ENCODE peak calls at places on chromosome 22, in five cellular contexts. One of them, this sample, is unnamed.

GRCh38 chr22:50526849-50527801 is 1.7 kb upstream of the SCO2 start:
- DNase-seq in IMR-90: no peak
- DNase-seq in transverse colon: peak; percentile 74
- DNase-seq in body of pancreas: no peak
- DNase-seq in adrenal gland: peak; percentile 67
- DNase-seq in this sample: peak; percentile 59

GRCh38 chr22:44894782-44895181 is 115.0 kb downstream of the PHF21B start:
- DNase-seq in IMR-90: no peak
- DNase-seq in transverse colon: no peak
- DNase-seq in body of pancreas: no peak
- DNase-seq in adrenal gland: no peak
- DNase-seq in this sample: no peak

GRCh38 chr22:44237290-44237689 is 56.6 kb downstream of the PARVG start:
- DNase-seq in IMR-90: no peak
- DNase-seq in transverse colon: no peak
- DNase-seq in body of pancreas: no peak
- DNase-seq in adrenal gland: no peak
- DNase-seq in this sample: no peak

GRCh38 chr22:46044718-46045458 is 67.9 kb upstream of the WNT7B start:
- DNase-seq in IMR-90: no peak
- DNase-seq in transverse colon: peak; percentile 51
- DNase-seq in body of pancreas: no peak
- DNase-seq in adrenal gland: no peak
- DNase-seq in this sample: no peak

GRCh38 chr22:47927811-47928210 is 1165.4 kb downstream of the TBC1D22A start:
- DNase-seq in IMR-90: no peak
- DNase-seq in transverse colon: no peak
- DNase-seq in body of pancreas: no peak
- DNase-seq in adrenal gland: no peak
- DNase-seq in this sample: no peak

GRCh38 chr22:23237201-23237798 is 57.0 kb downstream of the BCR start:
- DNase-seq in IMR-90: peak; percentile 66
- DNase-seq in transverse colon: peak; percentile 25
- DNase-seq in body of pancreas: peak; percentile 52
- DNase-seq in adrenal gland: no peak
- DNase-seq in this sample: no peak

GRCh38 chr22:43434601-43435311 is 22.9 kb downstream of the MPPED1 start:
- DNase-seq in IMR-90: no peak
- DNase-seq in transverse colon: no peak
- DNase-seq in body of pancreas: no peak
- DNase-seq in adrenal gland: no peak
- DNase-seq in this sample: no peak

GRCh38 chr22:37169947-37170688 is 17.9 kb downstream of the C1QTNF6 start:
- DNase-seq in IMR-90: no peak
- DNase-seq in transverse colon: no peak
- DNase-seq in body of pancreas: no peak
- DNase-seq in adrenal gland: peak; percentile 5
- DNase-seq in this sample: no peak

GRCh38 chr22:24009227-24010017 is 1.7 kb upstream of the CABIN1 start:
- DNase-seq in IMR-90: no peak
- DNase-seq in transverse colon: no peak
- DNase-seq in body of pancreas: no peak
- DNase-seq in adrenal gland: no peak
- DNase-seq in this sample: peak; percentile 60

GRCh38 chr22:44538071-44538470 is 40.0 kb upstream of the RTL6 start:
- DNase-seq in IMR-90: peak; percentile 43
- DNase-seq in transverse colon: no peak
- DNase-seq in body of pancreas: no peak
- DNase-seq in adrenal gland: no peak
- DNase-seq in this sample: no peak

GRCh38 chr22:30861688-30862552 is 106.7 kb downstream of the MORC2 start:
- DNase-seq in IMR-90: no peak
- DNase-seq in transverse colon: no peak
- DNase-seq in body of pancreas: peak; percentile 3
- DNase-seq in adrenal gland: no peak
- DNase-seq in this sample: no peak

GRCh38 chr22:24443668-24444067 is 16.3 kb downstream of the ADORA2A start:
- DNase-seq in IMR-90: no peak
- DNase-seq in transverse colon: no peak
- DNase-seq in body of pancreas: no peak
- DNase-seq in adrenal gland: no peak
- DNase-seq in this sample: no peak

GRCh38 chr22:47045691-47046410 is 283.4 kb downstream of the TBC1D22A start:
- DNase-seq in IMR-90: no peak
- DNase-seq in transverse colon: no peak
- DNase-seq in body of pancreas: no peak
- DNase-seq in adrenal gland: no peak
- DNase-seq in this sample: no peak

GRCh38 chr22:25045176-25045575 is 92.7 kb downstream of the KIAA1671 start:
- DNase-seq in IMR-90: no peak
- DNase-seq in transverse colon: no peak
- DNase-seq in body of pancreas: no peak
- DNase-seq in adrenal gland: no peak
- DNase-seq in this sample: no peak

GRCh38 chr22:20392983-20393704 is 807 bp upstream of the ZNF74 start:
- DNase-seq in IMR-90: no peak
- DNase-seq in transverse colon: no peak
- DNase-seq in body of pancreas: no peak
- DNase-seq in adrenal gland: no peak
- DNase-seq in this sample: no peak

GRCh38 chr22:23222033-23222840 is 41.9 kb downstream of the BCR start:
- DNase-seq in IMR-90: no peak
- DNase-seq in transverse colon: no peak
- DNase-seq in body of pancreas: no peak
- DNase-seq in adrenal gland: peak; percentile 4
- DNase-seq in this sample: no peak

GRCh38 chr22:26529345-26529744 is 17.1 kb upstream of the TFIP11 start:
- DNase-seq in IMR-90: no peak
- DNase-seq in transverse colon: no peak
- DNase-seq in body of pancreas: peak; percentile 73
- DNase-seq in adrenal gland: peak; percentile 64
- DNase-seq in this sample: no peak

GRCh38 chr22:31084811-31085492 is 3.8 kb downstream of the SMTN start:
- DNase-seq in IMR-90: peak; percentile 75
- DNase-seq in transverse colon: peak; percentile 90
- DNase-seq in body of pancreas: peak; percentile 78
- DNase-seq in adrenal gland: peak; percentile 82
- DNase-seq in this sample: peak; percentile 91

DNA sequence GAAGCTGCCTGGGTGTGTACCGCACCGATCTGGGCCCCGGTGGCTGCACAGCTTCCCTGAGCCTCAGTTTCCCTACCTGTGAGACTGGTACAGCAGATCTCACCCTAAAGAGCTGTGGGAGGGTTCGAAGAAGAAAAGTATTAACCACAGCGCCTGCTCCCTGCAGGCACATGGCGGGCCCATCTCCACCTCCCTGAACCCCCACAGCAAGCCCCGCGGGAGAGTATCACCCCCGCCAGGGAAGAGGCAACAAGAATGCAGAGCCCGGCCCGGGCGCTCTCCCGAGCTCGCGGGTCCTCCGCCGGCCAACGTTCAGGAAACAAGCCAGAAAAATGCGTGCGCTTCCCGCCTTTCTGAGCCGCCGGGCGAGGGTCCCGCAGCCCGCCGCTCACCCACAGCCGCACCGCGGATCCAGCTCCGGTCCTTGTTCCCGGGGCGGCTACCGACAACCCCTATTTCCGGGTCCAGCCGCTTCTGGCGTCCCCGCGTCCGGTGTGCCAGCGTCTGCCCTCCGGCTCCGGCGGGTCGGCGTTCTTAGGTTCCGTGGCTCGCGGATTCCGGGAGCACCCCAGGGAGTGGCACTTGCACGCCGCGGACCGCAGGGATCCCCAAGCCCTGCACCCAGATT is at the start of gene TOP3B:
- DNase-seq in IMR-90: peak; percentile 69
- DNase-seq in transverse colon: peak; percentile 86
- DNase-seq in body of pancreas: peak; percentile 81
- DNase-seq in adrenal gland: peak; percentile 81
- DNase-seq in this sample: peak; percentile 91
- TF ChIP-seq POLR2A in IMR-90: peak; percentile 64
- TF ChIP-seq POLR2A in transverse colon: peak; percentile 49
- TF ChIP-seq POLR2A in body of pancreas: no peak
- TF ChIP-seq POLR2A in adrenal gland: peak; percentile 27
- TF ChIP-seq POLR2A in this sample: peak; percentile 70

GRCh38 chr22:32411388-32411787 is 659 bp downstream of the RTCB start:
- DNase-seq in IMR-90: peak; percentile 40
- DNase-seq in transverse colon: peak; percentile 9
- DNase-seq in body of pancreas: no peak
- DNase-seq in adrenal gland: no peak
- DNase-seq in this sample: peak; percentile 49

GRCh38 chr22:32410459-32410858 is 1.6 kb downstream of the RTCB start:
- DNase-seq in IMR-90: no peak
- DNase-seq in transverse colon: no peak
- DNase-seq in body of pancreas: no peak
- DNase-seq in adrenal gland: no peak
- DNase-seq in this sample: no peak

GRCh38 chr22:32413715-32414114 is 1.7 kb upstream of the RTCB start:
- DNase-seq in IMR-90: peak; percentile 42
- DNase-seq in transverse colon: no peak
- DNase-seq in body of pancreas: no peak
- DNase-seq in adrenal gland: no peak
- DNase-seq in this sample: peak; percentile 23

GRCh38 chr22:32409977-32410376 is 2.1 kb downstream of the RTCB start:
- DNase-seq in IMR-90: no peak
- DNase-seq in transverse colon: peak; percentile 68
- DNase-seq in body of pancreas: no peak
- DNase-seq in adrenal gland: no peak
- DNase-seq in this sample: no peak

DNA sequence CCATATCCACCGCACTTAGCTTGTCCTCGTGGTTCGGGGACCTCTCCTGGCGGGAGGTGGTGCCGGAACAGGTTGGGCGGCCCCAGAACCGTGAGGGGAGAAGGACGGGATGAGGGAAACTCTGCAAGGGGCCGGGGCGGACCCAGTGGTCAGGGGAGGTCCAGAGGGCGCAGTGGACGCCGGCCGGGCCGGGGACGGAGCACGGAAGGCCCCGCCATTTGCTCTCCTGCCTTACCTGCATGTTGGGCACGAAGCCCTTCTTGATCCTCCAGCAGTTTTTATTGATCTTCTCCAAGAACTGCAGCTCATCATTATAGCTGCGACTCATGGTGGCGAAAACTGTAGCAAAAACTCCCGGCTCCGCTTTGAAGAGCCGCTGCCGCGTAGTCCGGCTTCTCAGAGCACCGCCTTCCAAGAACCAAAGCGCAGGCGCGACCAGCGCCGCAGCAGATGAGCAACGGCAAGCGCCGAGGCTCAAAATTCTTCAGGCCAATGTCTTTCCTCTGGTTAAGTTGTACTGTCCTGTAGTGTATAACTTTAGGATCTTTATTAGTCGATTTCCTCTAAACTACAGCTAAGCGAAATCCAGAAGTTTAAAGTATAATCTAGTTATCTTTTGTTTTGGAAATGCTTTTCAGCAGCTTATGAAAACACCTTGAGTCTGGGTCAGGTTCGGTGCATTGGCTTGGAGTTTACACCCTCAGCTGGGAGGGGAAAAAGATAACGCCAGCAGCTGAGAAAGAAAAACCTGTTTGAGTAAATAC is at the start of gene RTCB:
- DNase-seq in IMR-90: peak; percentile 93
- DNase-seq in transverse colon: peak; percentile 94
- DNase-seq in body of pancreas: peak; percentile 90
- DNase-seq in adrenal gland: peak; percentile 94
- DNase-seq in this sample: peak; percentile 93
- TF ChIP-seq POLR2A in IMR-90: peak; percentile 48
- TF ChIP-seq POLR2A in transverse colon: peak; percentile 77
- TF ChIP-seq POLR2A in body of pancreas: no peak
- TF ChIP-seq POLR2A in adrenal gland: no peak
- TF ChIP-seq POLR2A in this sample: peak; percentile 65

GRCh38 chr22:38177926-38178604 is 3.6 kb downstream of the PLA2G6 start:
- DNase-seq in IMR-90: peak; percentile 89
- DNase-seq in transverse colon: peak; percentile 51
- DNase-seq in body of pancreas: no peak
- DNase-seq in adrenal gland: peak; percentile 70
- DNase-seq in this sample: peak; percentile 27

GRCh38 chr22:38180841-38181452 is 683 bp downstream of the PLA2G6 start:
- DNase-seq in IMR-90: no peak
- DNase-seq in transverse colon: peak; percentile 57
- DNase-seq in body of pancreas: no peak
- DNase-seq in adrenal gland: peak; percentile 81
- DNase-seq in this sample: peak; percentile 80

GRCh38 chr22:38184788-38185187 is 3.2 kb upstream of the PLA2G6 start:
- DNase-seq in IMR-90: no peak
- DNase-seq in transverse colon: no peak
- DNase-seq in body of pancreas: no peak
- DNase-seq in adrenal gland: no peak
- DNase-seq in this sample: no peak

GRCh38 chr22:38177044-38177443 is 4.6 kb downstream of the PLA2G6 start:
- DNase-seq in IMR-90: no peak
- DNase-seq in transverse colon: no peak
- DNase-seq in body of pancreas: no peak
- DNase-seq in adrenal gland: no peak
- DNase-seq in this sample: no peak

DNA sequence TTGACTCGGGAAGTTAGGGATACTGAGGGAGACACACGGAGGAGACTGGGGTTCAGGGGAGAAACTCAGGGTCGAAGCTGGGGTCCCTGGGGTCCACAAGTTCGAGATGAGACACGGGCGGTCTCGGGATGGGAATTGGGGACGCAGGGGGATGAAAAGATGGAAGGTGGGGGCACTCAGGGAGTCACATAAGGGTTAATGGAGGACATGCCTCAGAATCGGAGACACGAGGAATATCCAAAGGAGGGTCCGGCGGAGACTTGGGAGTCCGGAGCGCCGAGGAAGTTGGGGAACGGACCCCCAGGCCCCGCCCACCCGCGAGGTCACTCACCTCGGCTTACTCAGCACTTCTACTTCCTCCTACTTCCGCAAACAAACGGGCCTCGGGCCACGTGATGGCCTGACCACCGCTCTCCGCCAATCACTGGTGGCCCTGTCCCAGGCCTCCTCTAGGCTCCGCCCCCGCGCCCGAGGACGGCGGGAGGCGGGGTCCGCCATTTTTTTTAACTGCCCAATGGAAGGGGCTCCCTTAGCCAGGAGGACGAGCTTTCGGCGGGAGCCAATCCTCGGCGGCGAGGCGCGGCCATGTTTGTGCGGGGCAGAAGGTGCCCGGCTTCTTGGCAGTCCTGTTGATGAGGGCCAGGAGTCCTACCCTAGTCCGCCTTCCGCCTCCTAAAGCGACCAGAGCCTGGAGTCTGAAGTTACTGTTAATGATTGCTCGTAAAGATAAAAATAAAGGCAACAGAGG is at the start of gene PLA2G6:
- DNase-seq in IMR-90: peak; percentile 98
- DNase-seq in transverse colon: peak; percentile 99
- DNase-seq in body of pancreas: peak; percentile 99
- DNase-seq in adrenal gland: peak; percentile 99
- DNase-seq in this sample: peak; percentile 100
- TF ChIP-seq POLR2A in IMR-90: peak; percentile 37
- TF ChIP-seq POLR2A in transverse colon: peak; percentile 43
- TF ChIP-seq POLR2A in body of pancreas: no peak
- TF ChIP-seq POLR2A in adrenal gland: no peak
- TF ChIP-seq POLR2A in this sample: peak; percentile 68

DNA sequence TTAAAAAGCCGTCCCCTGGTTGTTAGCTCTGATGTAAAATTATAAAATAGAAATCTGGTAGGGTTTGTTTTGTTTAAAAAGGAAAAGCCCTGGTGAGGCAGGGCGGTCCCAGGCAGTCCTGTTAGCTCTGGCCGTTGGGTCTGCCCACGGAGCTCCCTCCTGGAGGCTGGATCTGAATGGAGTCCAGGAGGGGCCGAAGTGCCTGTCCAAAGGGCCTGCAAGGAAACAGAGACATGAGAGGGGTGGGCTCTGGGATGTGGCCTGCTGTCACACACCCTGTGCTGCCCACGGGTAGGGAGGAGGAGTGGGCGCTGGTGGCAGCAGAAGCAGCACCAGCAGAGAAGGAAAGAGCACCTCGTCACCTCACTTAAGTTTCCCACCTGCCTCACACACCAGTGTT is 11.3 kb upstream of the PMM1 start:
- DNase-seq in IMR-90: no peak
- DNase-seq in transverse colon: no peak
- DNase-seq in body of pancreas: no peak
- DNase-seq in adrenal gland: no peak
- DNase-seq in this sample: no peak
- TF ChIP-seq POLR2A in IMR-90: no peak
- TF ChIP-seq POLR2A in transverse colon: no peak
- TF ChIP-seq POLR2A in body of pancreas: no peak
- TF ChIP-seq POLR2A in adrenal gland: no peak
- TF ChIP-seq POLR2A in this sample: no peak